ENCODE peak calls at places on chromosomes 12 and 14, in six cellular contexts. R is NCI-H82; N is colonic mucosa; V is midbrain; Y is CD4-positive, CD25-positive, alpha-beta regulatory T cell; H is ureter. P is an unnamed sample.

GRCh38 chr14:95504135-95505029 is 12.1 kb downstream of the SYNE3 start:
- DNase-seq in R (no peak), N (no peak), V (no peak), Y (no peak), H (no peak), P (no peak)

GRCh38 chr12:102769323-102769916 is 147.6 kb downstream of the PAH start:
- DNase-seq in R (peak), N (peak), V (peak), Y (peak), H (peak), P (peak)

GRCh38 chr14:61527325-61528100 is 167.8 kb upstream of the HIF1A start:
- DNase-seq in R (no peak), N (no peak), V (no peak), Y (no peak), H (no peak), P (no peak)

GRCh38 chr12:106205208-106206069 is 42.4 kb downstream of the CKAP4 start:
- DNase-seq in R (peak), N (no peak), V (peak), Y (no peak), H (no peak), P (peak)

GRCh38 chr12:905273-906076 is 44.0 kb downstream of the RAD52 start:
- DNase-seq in R (no peak), N (no peak), V (no peak), Y (no peak), H (no peak), P (no peak)

GRCh38 chr12:91785655-91786489 is 359.8 kb downstream of the BTG1 start:
- DNase-seq in R (no peak), N (no peak), V (no peak), Y (no peak), H (no peak), P (no peak)

GRCh38 chr14:61653507-61653906 is 41.8 kb upstream of the HIF1A start:
- DNase-seq in R (peak), N (no peak), V (no peak), Y (no peak), H (no peak), P (no peak)

GRCh38 chr12:21456291-21456780 is 18.9 kb downstream of the PYROXD1 start:
- DNase-seq in R (no peak), N (no peak), V (no peak), Y (peak), H (no peak), P (no peak)

GRCh38 chr12:122137681-122138080 is 36.3 kb downstream of the IL31 start:
- DNase-seq in R (peak), N (peak), V (no peak), Y (no peak), H (no peak), P (no peak)

GRCh38 chr12:25372002-25372401 is 121.3 kb upstream of the KRAS start:
- DNase-seq in R (no peak), N (no peak), V (no peak), Y (no peak), H (no peak), P (no peak)

GRCh38 chr14:32702571-32702970 is 236.1 kb upstream of the NPAS3 start:
- DNase-seq in R (no peak), N (peak), V (peak), Y (peak), H (peak), P (no peak)

GRCh38 chr14:94476018-94476417 is at the start of gene SERPINA9:
- DNase-seq in R (no peak), N (no peak), V (no peak), Y (no peak), H (no peak), P (no peak)

GRCh38 chr14:71773900-71774481 is 158.2 kb upstream of the RGS6 start:
- DNase-seq in R (no peak), N (no peak), V (no peak), Y (no peak), H (no peak), P (no peak)

GRCh38 chr12:115859231-115859630 is 418.3 kb downstream of the MED13L start:
- DNase-seq in R (no peak), N (no peak), V (peak), Y (no peak), H (no peak), P (no peak)

GRCh38 chr14:24179294-24179960 is 7.5 kb downstream of the REC8 start:
- DNase-seq in R (peak), N (no peak), V (no peak), Y (no peak), H (no peak), P (no peak)

GRCh38 chr14:96852823-96853422 is 55.7 kb downstream of the VRK1 start:
- DNase-seq in R (peak), N (no peak), V (no peak), Y (peak), H (no peak), P (no peak)

GRCh38 chr14:32259368-32260013 is 56.4 kb upstream of the RNU6-8 start:
- DNase-seq in R (no peak), N (no peak), V (no peak), Y (no peak), H (no peak), P (peak)

GRCh38 chr12:42485823-42486222 is 103.7 kb downstream of the PRICKLE1 start:
- DNase-seq in R (no peak), N (no peak), V (no peak), Y (no peak), H (no peak), P (no peak)

GRCh38 chr14:66206554-66206953 is 279.6 kb upstream of the CCDC196 start:
- DNase-seq in R (no peak), N (no peak), V (no peak), Y (no peak), H (no peak), P (no peak)

GRCh38 chr12:5561057-5561456 is 129.1 kb downstream of the NTF3 start:
- DNase-seq in R (peak), N (no peak), V (no peak), Y (no peak), H (no peak), P (no peak)

GRCh38 chr14:103334644-103335603 is 887 bp downstream of the EIF5 start:
- DNase-seq in R (peak), N (peak), V (peak), Y (peak), H (peak), P (no peak)

GRCh38 chr12:100528471-100529139 is 44.9 kb upstream of the GAS2L3 start:
- DNase-seq in R (no peak), N (no peak), V (no peak), Y (no peak), H (no peak), P (no peak)

GRCh38 chr12:292186-292585 is 29.6 kb upstream of the SLC6A13 start:
- DNase-seq in R (no peak), N (no peak), V (no peak), Y (no peak), H (no peak), P (no peak)

GRCh38 chr12:2813573-2814185 is 1.2 kb downstream of the ITFG2 start:
- DNase-seq in R (peak), N (peak), V (no peak), Y (peak), H (no peak), P (no peak)

GRCh38 chr14:32400480-32400879 is 71.4 kb downstream of the AKAP6 start:
- DNase-seq in R (no peak), N (no peak), V (no peak), Y (no peak), H (no peak), P (no peak)

GRCh38 chr14:68631058-68631690 is 161.7 kb downstream of the ZFP36L1 start:
- DNase-seq in R (no peak), N (peak), V (no peak), Y (no peak), H (no peak), P (no peak)

GRCh38 chr14:67187826-67188225 is 1.4 kb upstream of the GARIN2 start:
- DNase-seq in R (peak), N (no peak), V (no peak), Y (no peak), H (no peak), P (no peak)

GRCh38 chr12:90883456-90883855 is 71.5 kb downstream of the CCER1 start:
- DNase-seq in R (no peak), N (no peak), V (no peak), Y (no peak), H (no peak), P (no peak)

GRCh38 chr12:45425426-45425825 is 209.5 kb downstream of the ANO6 start:
- DNase-seq in R (no peak), N (no peak), V (no peak), Y (no peak), H (no peak), P (no peak)